ENCODE peak calls at places on chromosomes 7 and 10, in five cellular contexts. G, Z, A, W and D are unnamed samples.

GRCh38 chr7:20450473-20450872 is 119.8 kb downstream of the ITGB8 start:
- DNase-seq in G (peak), Z (no peak), A (no peak), W (no peak), D (no peak)

GRCh38 chr10:23217471-23217870 is 25.4 kb downstream of the PTF1A start:
- DNase-seq in G (no peak), Z (no peak), A (no peak), W (no peak), D (no peak)

GRCh38 chr7:25726180-25726579 is 425.8 kb upstream of the NFE2L3 start:
- DNase-seq in G (no peak), Z (no peak), A (peak), W (no peak), D (no peak)

GRCh38 chr10:90308223-90308622 is 549.6 kb downstream of the HTR7 start:
- DNase-seq in G (peak), Z (no peak), A (no peak), W (no peak), D (no peak)

GRCh38 chr10:79495306-79495705 is 17.0 kb upstream of the EIF5AL1 start:
- DNase-seq in G (no peak), Z (no peak), A (no peak), W (no peak), D (no peak)

GRCh38 chr10:105993609-105994008 is 1170.9 kb downstream of the SORCS1 start:
- DNase-seq in G (no peak), Z (no peak), A (no peak), W (no peak), D (no peak)

GRCh38 chr10:122847782-122848604 is 2.3 kb upstream of the CUZD1 start:
- DNase-seq in G (no peak), Z (no peak), A (peak), W (no peak), D (no peak)

GRCh38 chr10:124565565-124566221 is 104.1 kb downstream of the LHPP start:
- DNase-seq in G (peak), Z (no peak), A (peak), W (peak), D (no peak)

GRCh38 chr10:944034-944831 is 12.7 kb upstream of the LARP4B start:
- DNase-seq in G (peak), Z (no peak), A (peak), W (no peak), D (no peak)

GRCh38 chr7:49695971-49696370 is 77.5 kb upstream of the VWC2 start:
- DNase-seq in G (no peak), Z (no peak), A (no peak), W (no peak), D (no peak)

GRCh38 chr10:8600192-8600591 is 545.7 kb downstream of the GATA3 start:
- DNase-seq in G (no peak), Z (no peak), A (no peak), W (no peak), D (no peak)

GRCh38 chr7:101884671-101885596 is 67.5 kb downstream of the CUX1 start:
- DNase-seq in G (no peak), Z (no peak), A (no peak), W (no peak), D (no peak)

GRCh38 chr7:141290951-141291350 is 217.1 kb downstream of the TMEM178B start:
- DNase-seq in G (no peak), Z (no peak), A (no peak), W (no peak), D (no peak)

GRCh38 chr7:1944619-1945210 is 274.6 kb downstream of the ELFN1 start:
- DNase-seq in G (no peak), Z (no peak), A (no peak), W (no peak), D (no peak)

GRCh38 chr7:111159426-111159825 is 68.5 kb downstream of the LRRN3 start:
- DNase-seq in G (no peak), Z (no peak), A (no peak), W (no peak), D (no peak)

GRCh38 chr10:126222736-126223511 is 165.4 kb downstream of the ADAM12 start:
- DNase-seq in G (peak), Z (no peak), A (no peak), W (no peak), D (no peak)

GRCh38 chr7:156935250-156935649 is 14.3 kb upstream of the NOM1 start:
- DNase-seq in G (no peak), Z (no peak), A (no peak), W (no peak), D (no peak)

GRCh38 chr7:27346531-27347260 is 104.1 kb downstream of the EVX1 start:
- DNase-seq in G (peak), Z (no peak), A (peak), W (peak), D (no peak)

GRCh38 chr10:49172204-49173132 is 15.7 kb downstream of the TMEM273 start:
- DNase-seq in G (no peak), Z (no peak), A (no peak), W (no peak), D (no peak)

GRCh38 chr7:55048221-55048859 is 29.5 kb downstream of the EGFR start:
- DNase-seq in G (no peak), Z (no peak), A (peak), W (no peak), D (no peak)